ENCODE peak calls at places on chromosome 1, in eight cellular contexts. J, V, C, O, D, G, Y and T are unnamed samples.

GRCh38 chr1:151653397-151653796 is 41.5 kb downstream of the SNX27 start:
- DNase-seq in J (peak), V (no peak), C (no peak), O (no peak), D (no peak), G (no peak), Y (peak), T (no peak)

GRCh38 chr1:41599912-41600311 is 115.4 kb upstream of the EDN2 start:
- DNase-seq in J (peak), V (no peak), C (no peak), O (no peak), D (no peak), G (peak), Y (peak), T (no peak)

GRCh38 chr1:223462866-223463404 is 69.7 kb downstream of the CCDC185 start:
- DNase-seq in J (no peak), V (no peak), C (no peak), O (no peak), D (no peak), G (no peak), Y (no peak), T (no peak)

GRCh38 chr1:212221801-212222200 is 63.4 kb upstream of the PPP2R5A start:
- DNase-seq in J (peak), V (no peak), C (no peak), O (no peak), D (no peak), G (no peak), Y (peak), T (no peak)

GRCh38 chr1:87367549-87367948 is 38.9 kb downstream of the LMO4 start:
- DNase-seq in J (no peak), V (no peak), C (no peak), O (no peak), D (no peak), G (no peak), Y (no peak), T (no peak)

GRCh38 chr1:203555484-203556046 is 61.6 kb downstream of the OPTC start:
- DNase-seq in J (no peak), V (no peak), C (no peak), O (no peak), D (no peak), G (no peak), Y (no peak), T (no peak)

GRCh38 chr1:117828206-117828605 is 101.2 kb downstream of the GDAP2 start:
- DNase-seq in J (peak), V (peak), C (no peak), O (no peak), D (peak), G (no peak), Y (peak), T (no peak)

GRCh38 chr1:158793604-158794003 is 12.6 kb upstream of the OR6N2 start:
- DNase-seq in J (no peak), V (no peak), C (peak), O (no peak), D (no peak), G (no peak), Y (no peak), T (no peak)

GRCh38 chr1:79042117-79042516 is 35.6 kb upstream of the ADGRL4 start:
- DNase-seq in J (peak), V (no peak), C (no peak), O (no peak), D (no peak), G (peak), Y (peak), T (no peak)

GRCh38 chr1:95547000-95547399 is 313.0 kb downstream of the RWDD3 start:
- DNase-seq in J (peak), V (no peak), C (no peak), O (no peak), D (no peak), G (no peak), Y (no peak), T (no peak)

GRCh38 chr1:183537405-183537804 is 52.9 kb downstream of the NCF2 start:
- DNase-seq in J (no peak), V (no peak), C (no peak), O (no peak), D (no peak), G (no peak), Y (no peak), T (no peak)

GRCh38 chr1:226738421-226738994 is 574 bp downstream of the ITPKB start:
- DNase-seq in J (peak), V (peak), C (peak), O (peak), D (no peak), G (peak), Y (peak), T (no peak)

GRCh38 chr1:177925006-177925405 is 44.9 kb downstream of the SEC16B start:
- DNase-seq in J (no peak), V (no peak), C (no peak), O (no peak), D (no peak), G (no peak), Y (peak), T (no peak)

GRCh38 chr1:46180082-46180616 is 3.9 kb upstream of the P3R3URF start:
- DNase-seq in J (no peak), V (no peak), C (peak), O (peak), D (no peak), G (peak), Y (no peak), T (no peak)

GRCh38 chr1:26285366-26286063 is 5.6 kb downstream of the SH3BGRL3 start:
- DNase-seq in J (peak), V (no peak), C (peak), O (no peak), D (no peak), G (peak), Y (no peak), T (peak)